ENCODE peak calls at places on chromosomes 16 and 17, in five cellular contexts. Y, N, A, C and S are unnamed samples.

GRCh38 chr16:24980077-24980793 is 34.9 kb downstream of the ARHGAP17 start:
- DNase-seq in A (no peak), N (no peak), Y (no peak), C (no peak), S (no peak)

GRCh38 chr17:64399071-64399766 is 8.6 kb upstream of the PECAM1 start:
- DNase-seq in A (no peak), C (no peak), N (no peak), Y (no peak), S (no peak)

GRCh38 chr17:72034000-72034399 is 86.8 kb upstream of the SOX9 start:
- DNase-seq in C (no peak), A (no peak), N (no peak), Y (no peak), S (no peak)

GRCh38 chr17:62307196-62307595 is 73.2 kb upstream of the EFCAB3 start:
- DNase-seq in C (no peak), A (no peak), N (no peak), Y (no peak), S (no peak)

GRCh38 chr16:67179421-67180080 is 4.2 kb downstream of the MATCAP1 start:
- DNase-seq in Y (no peak), A (peak; percentile 56), N (no peak), C (no peak), S (no peak)

GRCh38 chr16:48556913-48557351 is 53.0 kb downstream of the N4BP1 start:
- DNase-seq in N (no peak), C (no peak), A (no peak), Y (no peak), S (no peak)

GRCh38 chr17:55607736-55608341 is 96.6 kb upstream of the SMIM36 start:
- DNase-seq in C (peak; percentile 24), A (peak; percentile 73), Y (no peak), N (no peak), S (no peak)

GRCh38 chr17:65027305-65027704 is 29.2 kb downstream of the GNA13 start:
- DNase-seq in N (no peak), C (no peak), Y (no peak), A (no peak), S (no peak)

GRCh38 chr17:4230142-4230541 is 33.6 kb downstream of the ANKFY1 start:
- DNase-seq in A (no peak), Y (no peak), C (peak; percentile 62), N (no peak), S (no peak)

GRCh38 chr16:85583491-85584181 is 29.5 kb upstream of the GSE1 start:
- DNase-seq in Y (no peak), N (no peak), C (no peak), A (no peak), S (peak; percentile 25)

GRCh38 chr16:68744744-68745280 is 7.7 kb downstream of the CDH1 start:
- DNase-seq in Y (no peak), N (no peak), C (no peak), A (no peak), S (no peak)

GRCh38 chr16:51416921-51417320 is 265.9 kb upstream of the SALL1 start:
- DNase-seq in Y (no peak), N (no peak), C (no peak), A (no peak), S (no peak)

GRCh38 chr16:19162085-19162484 is 6.0 kb upstream of the SYT17 start:
- DNase-seq in C (no peak), Y (no peak), A (no peak), N (no peak), S (no peak)

GRCh38 chr17:21193031-21193430 is 20.9 kb downstream of the TMEM11 start:
- DNase-seq in C (no peak), Y (no peak), N (no peak), A (no peak), S (no peak)

GRCh38 chr16:330746-331145 is 21.8 kb downstream of the AXIN1 start:
- DNase-seq in A (no peak), C (no peak), Y (no peak), N (no peak), S (no peak)

GRCh38 chr17:38464723-38465419 is 36.6 kb downstream of the ARHGAP23 start:
- DNase-seq in A (peak; percentile 96), N (no peak), C (peak; percentile 86), Y (peak; percentile 62), S (no peak)

GRCh38 chr16:68776821-68777485 is 39.9 kb downstream of the CDH1 start:
- DNase-seq in Y (no peak), A (no peak), N (no peak), C (no peak), S (no peak)

GRCh38 chr17:55420067-55420775 is 1.4 kb downstream of the MMD start:
- DNase-seq in A (no peak), Y (no peak), C (no peak), N (peak; percentile 7), S (peak; percentile 17)

GRCh38 chr17:79104898-79105600 is 30.4 kb downstream of the ENGASE start:
- DNase-seq in C (no peak), N (no peak), Y (no peak), A (no peak), S (no peak)

GRCh38 chr17:8053600-8053999 is 14.7 kb downstream of the ALOX15B start:
- DNase-seq in N (no peak), Y (no peak), C (no peak), A (no peak), S (no peak)

GRCh38 chr17:61926831-61927210 is 961 bp downstream of the INTS2 start:
- DNase-seq in Y (no peak), N (no peak), C (no peak), A (no peak), S (no peak)

GRCh38 chr17:66726371-66726770 is 108.5 kb upstream of the CACNG5 start:
- DNase-seq in C (no peak), N (no peak), Y (no peak), A (no peak), S (no peak)

GRCh38 chr17:38605852-38606645 is at the start of gene SRCIN1:
- DNase-seq in A (peak; percentile 85), C (peak; percentile 23), Y (peak; percentile 48), N (no peak), S (peak; percentile 12)

GRCh38 chr17:72270530-72270929 is 149.7 kb downstream of the SOX9 start:
- DNase-seq in A (peak; percentile 81), C (peak; percentile 64), Y (peak; percentile 9), N (no peak), S (no peak)

GRCh38 chr16:67445441-67445912 is 14.6 kb downstream of the HSD11B2 start:
- DNase-seq in C (peak; percentile 71), N (no peak), A (peak; percentile 69), Y (no peak), S (no peak)

GRCh38 chr16:12646490-12647274 is 157.0 kb downstream of the CPPED1 start:
- DNase-seq in N (no peak), Y (no peak), C (no peak), A (peak; percentile 66), S (peak; percentile 30)

GRCh38 chr16:72149676-72150464 is 22.1 kb downstream of the PMFBP1 start:
- DNase-seq in A (no peak), C (no peak), N (no peak), Y (no peak), S (no peak)

GRCh38 chr17:8799001-8799850 is at the start of gene MFSD6L:
- DNase-seq in C (no peak), N (no peak), A (no peak), Y (no peak), S (no peak)

GRCh38 chr17:49291929-49292328 is 61.3 kb upstream of the PHOSPHO1 start:
- DNase-seq in C (no peak), N (no peak), Y (no peak), A (no peak), S (no peak)

GRCh38 chr17:795276-795675 is 13.1 kb downstream of the MRM3 start:
- DNase-seq in Y (no peak), N (no peak), A (no peak), C (no peak), S (no peak)

GRCh38 chr17:57289613-57290012 is 33.3 kb downstream of the MSI2 start:
- DNase-seq in A (no peak), Y (no peak), C (no peak), N (no peak), S (no peak)

GRCh38 chr16:55379876-55380390 is 55.9 kb downstream of the IRX6 start:
- DNase-seq in Y (no peak), C (no peak), N (no peak), A (no peak), S (no peak)

GRCh38 chr16:21628196-21628726 is 24.1 kb downstream of the IGSF6 start:
- DNase-seq in Y (no peak), A (no peak), C (no peak), N (no peak), S (no peak)

GRCh38 chr16:84810518-84811273 is 9.1 kb upstream of the CRISPLD2 start:
- DNase-seq in Y (no peak), A (no peak), N (no peak), C (no peak), S (no peak)

GRCh38 chr16:72311426-72311825 is 139.5 kb upstream of the PMFBP1 start:
- DNase-seq in C (no peak), N (no peak), A (no peak), Y (no peak), S (no peak)

GRCh38 chr17:65918450-65918849 is 273.5 kb downstream of the CEP112 start:
- DNase-seq in A (no peak), C (no peak), Y (no peak), N (no peak), S (no peak)

GRCh38 chr16:76653390-76654026 is 376.3 kb downstream of the CNTNAP4 start:
- DNase-seq in A (no peak), N (no peak), Y (peak; percentile 95), C (peak; percentile 12), S (no peak)

GRCh38 chr17:31787857-31788570 is 71.0 kb downstream of the COPRS start:
- DNase-seq in C (peak; percentile 34), A (peak; percentile 71), N (no peak), Y (no peak), S (no peak)